ENCODE peak calls at places on chromosomes 11 and 22, in ten cellular contexts. H is tibial nerve; X is glutamatergic neuron; B is cardiac fibroblast; A is CD4-positive, alpha-beta T cell; D is OCI-LY7; W is lower leg skin; R is thyroid gland; Z is A549; T is stomach. O is an unnamed sample.

GRCh38 chr11:109309153-109309552 is 112.8 kb upstream of the C11orf87 start:
- DNase-seq in B (peak; percentile 27), W (no peak), D (no peak), A (no peak), R (no peak), H (no peak), T (no peak), Z (no peak), X (no peak), O (no peak)

GRCh38 chr11:65452806-65453490 is 30.4 kb downstream of the NEAT1 start:
- DNase-seq in T (no peak), X (no peak), A (no peak), B (peak; percentile 93), R (peak; percentile 49), W (peak; percentile 89), D (no peak), H (no peak), Z (no peak), O (peak; percentile 85)

GRCh38 chr11:2094354-2095197 is 44.6 kb downstream of the IGF2 start:
- DNase-seq in R (no peak), D (no peak), Z (no peak), A (no peak), T (no peak), W (no peak), X (no peak), H (no peak), B (no peak), O (no peak)

GRCh38 chr11:118697346-118697745 is 17.9 kb upstream of the TREH start:
- DNase-seq in Z (no peak), T (no peak), H (no peak), D (no peak), B (no peak), R (no peak), W (no peak), X (no peak), A (no peak), O (no peak)

GRCh38 chr11:1086171-1087102 is 11.8 kb downstream of the MUC2 start:
- DNase-seq in H (no peak), X (peak; percentile 11), R (no peak), W (no peak), A (no peak), D (no peak), Z (no peak), B (no peak), T (peak; percentile 35), O (no peak)

GRCh38 chr22:20656516-20656901 is 117.4 kb upstream of the SERPIND1 start:
- DNase-seq in Z (no peak), T (no peak), A (no peak), D (no peak), X (no peak), W (peak; percentile 64), H (no peak), R (no peak), B (no peak), O (no peak)

GRCh38 chr22:44753189-44754042 is 1.0 kb downstream of the ARHGAP8 start:
- DNase-seq in R (peak; percentile 75), X (no peak), W (no peak), B (peak; percentile 38), A (no peak), H (peak; percentile 31), Z (no peak), D (no peak), T (no peak), O (peak; percentile 18)

GRCh38 chr11:33779849-33780528 is 5.7 kb upstream of the FBXO3 start:
- DNase-seq in W (no peak), R (no peak), A (no peak), T (no peak), H (no peak), X (no peak), Z (no peak), B (peak; percentile 86), D (no peak), O (peak; percentile 8)

GRCh38 chr22:45210174-45210573 is 30.5 kb downstream of the KIAA0930 start:
- DNase-seq in R (no peak), A (no peak), X (no peak), D (no peak), T (no peak), H (no peak), B (no peak), Z (no peak), W (no peak), O (no peak)

GRCh38 chr22:35043251-35043931 is 22.6 kb upstream of the ISX start:
- DNase-seq in W (no peak), Z (no peak), H (no peak), B (no peak), X (peak; percentile 33), D (peak; percentile 20), R (no peak), A (no peak), T (no peak), O (no peak)

GRCh38 chr11:37182036-37182435 is 584.0 kb upstream of the RAG2 start:
- DNase-seq in Z (no peak), W (no peak), A (no peak), R (no peak), T (no peak), B (no peak), X (no peak), H (no peak), D (no peak), O (no peak)

DNA sequence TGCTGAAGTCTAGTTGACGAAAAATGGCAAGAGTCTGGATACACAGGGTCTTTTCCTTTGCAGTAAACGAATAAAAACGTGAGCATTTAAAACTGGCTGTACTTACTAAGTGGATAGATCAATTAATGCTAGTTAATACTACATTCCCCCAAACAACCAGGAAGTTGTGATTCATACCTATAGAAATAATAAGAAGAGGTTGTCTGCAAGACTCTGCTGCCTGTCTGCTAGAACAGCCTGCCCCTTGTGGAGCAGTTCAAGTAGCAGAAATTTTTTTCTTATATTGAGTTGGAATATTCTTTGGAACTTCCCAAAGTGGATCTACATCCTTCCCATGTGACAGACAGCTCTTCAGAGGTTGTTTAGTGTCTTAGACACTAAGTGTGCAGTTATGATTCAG is 86.8 kb downstream of the TEAD1 start:
- DNase-seq in T (no peak), W (no peak), B (peak; percentile 61), A (no peak), Z (no peak), R (no peak), D (no peak), X (no peak), H (no peak), O (no peak)
- TF ChIP-seq CTCF in T (no peak), W (no peak), B (peak; percentile 48), A (no peak), Z (peak; percentile 36), R (no peak), D (peak; percentile 28), X (no peak), H (no peak), O (peak; percentile 17)

DNA sequence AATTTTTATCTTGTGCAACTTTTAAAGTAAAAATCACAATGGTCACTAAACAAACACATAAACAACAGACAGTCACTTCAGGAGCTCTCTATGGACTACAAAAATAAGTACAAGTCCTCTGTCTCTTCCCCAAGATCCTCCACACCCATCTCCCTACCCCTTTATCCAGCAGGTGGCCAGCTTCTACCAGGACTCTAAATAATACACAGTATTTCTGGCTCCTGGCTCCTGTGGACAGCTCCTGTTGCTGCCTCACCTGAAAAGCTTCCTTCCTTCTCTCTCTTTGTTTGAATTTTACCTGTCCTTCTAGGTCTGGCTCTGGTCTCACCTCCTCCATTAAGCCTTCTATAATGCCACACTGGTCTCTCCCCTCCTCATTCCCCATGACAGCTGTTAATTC is 86.1 kb downstream of the CLPB start:
- DNase-seq in R (no peak), W (no peak), X (no peak), A (no peak), B (no peak), Z (no peak), T (no peak), H (no peak), D (no peak), O (no peak)
- TF ChIP-seq CTCF in R (peak; percentile 35), W (no peak), X (no peak), A (no peak), B (no peak), Z (no peak), T (no peak), H (no peak), D (no peak), O (no peak)

GRCh38 chr22:42357221-42357620 is 75.0 kb downstream of the NFAM1 start:
- DNase-seq in X (no peak), T (no peak), H (no peak), R (no peak), D (no peak), Z (no peak), W (no peak), B (no peak), A (no peak), O (no peak)

GRCh38 chr22:42350373-42350772 is 79.9 kb upstream of the TCF20 start:
- DNase-seq in Z (no peak), W (no peak), T (no peak), B (no peak), X (no peak), D (no peak), R (no peak), A (no peak), H (no peak), O (no peak)

GRCh38 chr22:42356547-42356946 is 75.7 kb downstream of the NFAM1 start:
- DNase-seq in W (no peak), R (no peak), A (no peak), D (peak; percentile 90), B (no peak), Z (no peak), X (no peak), H (no peak), T (no peak), O (no peak)

GRCh38 chr22:42357634-42358296 is 74.4 kb downstream of the NFAM1 start:
- DNase-seq in A (no peak), T (peak; percentile 87), B (no peak), H (no peak), Z (no peak), W (peak; percentile 92), D (no peak), X (no peak), R (peak; percentile 94), O (no peak)

GRCh38 chr22:42353883-42354727 is 78.1 kb downstream of the NFAM1 start:
- DNase-seq in R (no peak), X (peak; percentile 90), A (no peak), Z (no peak), T (no peak), B (no peak), D (no peak), H (no peak), W (no peak), O (peak; percentile 36)
- TF ChIP-seq CTCF in R (no peak), X (no peak), A (no peak), Z (no peak), T (no peak), B (no peak), D (no peak), H (no peak), W (no peak), O (peak; percentile 29)

GRCh38 chr11:18093946-18094345 is 11.9 kb downstream of the SAAL1 start:
- DNase-seq in Z (no peak), R (no peak), A (no peak), B (no peak), X (no peak), H (no peak), W (no peak), D (no peak), T (no peak), O (no peak)

GRCh38 chr11:18091731-18092130 is 14.2 kb downstream of the SAAL1 start:
- DNase-seq in A (no peak), R (no peak), H (no peak), D (no peak), W (no peak), B (peak; percentile 23), Z (no peak), T (no peak), X (no peak), O (no peak)

GRCh38 chr11:18088974-18089373 is 16.9 kb downstream of the SAAL1 start:
- DNase-seq in W (no peak), T (no peak), B (no peak), R (no peak), Z (no peak), D (no peak), A (no peak), X (no peak), H (no peak), O (no peak)

GRCh38 chr11:18088371-18088770 is 17.5 kb downstream of the SAAL1 start:
- DNase-seq in R (no peak), H (no peak), Z (no peak), T (no peak), W (no peak), X (no peak), B (no peak), D (no peak), A (no peak), O (no peak)
- TF ChIP-seq CTCF in R (no peak), H (no peak), Z (no peak), T (no peak), W (no peak), X (no peak), B (no peak), D (no peak), A (no peak), O (no peak)